ENCODE peak calls at places on chromosomes 5 and 9, in four cellular contexts. F, M, S and U are unnamed samples.

GRCh38 chr5:174157048-174157447 is 111.5 kb downstream of the NSG2 start:
- DNase-seq in M (no peak), S (no peak), F (no peak), U (no peak)

GRCh38 chr5:123914333-123914732 is 402.4 kb downstream of the CSNK1G3 start:
- DNase-seq in S (no peak), M (no peak), F (no peak), U (no peak)

GRCh38 chr5:141186897-141187512 is at the start of gene PCDHB9:
- DNase-seq in F (peak; percentile 42), S (peak; percentile 59), M (peak; percentile 8), U (peak; percentile 56)

GRCh38 chr9:36144322-36145206 is 8.0 kb downstream of the GLIPR2 start:
- DNase-seq in F (no peak), S (no peak), M (no peak), U (no peak)

GRCh38 chr9:5389109-5389732 is 48.5 kb downstream of the PLGRKT start:
- DNase-seq in M (peak; percentile 82), F (peak; percentile 42), S (peak; percentile 81), U (peak; percentile 95)

GRCh38 chr5:9546973-9547947 is 1.4 kb upstream of the SEMA5A start:
- DNase-seq in S (peak; percentile 56), F (no peak), M (peak; percentile 83), U (peak; percentile 77)

GRCh38 chr9:137305788-137306545 is 3.9 kb upstream of the NRARP start:
- DNase-seq in S (no peak), F (no peak), M (no peak), U (no peak)

GRCh38 chr5:52682492-52682891 is 105.2 kb upstream of the ITGA1 start:
- DNase-seq in M (no peak), F (no peak), S (no peak), U (no peak)

GRCh38 chr5:83815661-83816060 is 95.0 kb upstream of the HAPLN1 start:
- DNase-seq in M (no peak), S (no peak), F (no peak), U (no peak)

GRCh38 chr9:4569101-4569500 is 78.8 kb downstream of the SLC1A1 start:
- DNase-seq in M (peak; percentile 59), F (no peak), S (no peak), U (no peak)

GRCh38 chr9:7988644-7989280 is 189.2 kb upstream of the DMAC1 start:
- DNase-seq in M (no peak), F (no peak), S (no peak), U (no peak)

GRCh38 chr5:59066367-59067163 is 483.7 kb downstream of the RAB3C start:
- DNase-seq in S (no peak), F (no peak), M (no peak), U (peak; percentile 38)

GRCh38 chr9:4305065-4305481 is 5.2 kb upstream of the GLIS3 start:
- DNase-seq in S (no peak), M (no peak), F (no peak), U (no peak)

GRCh38 chr9:119224431-119224830 is 144.8 kb downstream of the BRINP1 start:
- DNase-seq in S (no peak), F (no peak), M (no peak), U (no peak)

GRCh38 chr5:113218906-113219517 is 215.8 kb downstream of the TSSK1B start:
- DNase-seq in F (no peak), S (no peak), M (no peak), U (no peak)

GRCh38 chr5:176134529-176135223 is 103.5 kb upstream of the SIMC1 start:
- DNase-seq in S (no peak), M (no peak), F (no peak), U (no peak)

GRCh38 chr5:84242286-84242685 is 142.4 kb downstream of the EDIL3 start:
- DNase-seq in F (no peak), S (peak; percentile 8), M (peak; percentile 34), U (peak; percentile 32)

GRCh38 chr5:36944607-36945225 is 68.1 kb downstream of the NIPBL start:
- DNase-seq in F (no peak), S (no peak), M (peak; percentile 78), U (peak; percentile 63)

GRCh38 chr9:96344458-96345180 is 38.9 kb downstream of the SLC35D2 start:
- DNase-seq in F (no peak), M (peak; percentile 85), S (peak; percentile 93), U (peak; percentile 93)

GRCh38 chr5:17860660-17861315 is 226.5 kb downstream of the TAF11L14 start:
- DNase-seq in F (no peak), S (no peak), M (no peak), U (no peak)

GRCh38 chr5:134101686-134102439 is 12.6 kb upstream of the TCF7 start:
- DNase-seq in S (peak; percentile 33), F (peak; percentile 83), M (no peak), U (peak; percentile 28)

GRCh38 chr5:134124289-134125194 is 10.1 kb downstream of the TCF7 start:
- DNase-seq in S (peak; percentile 96), M (no peak), F (no peak), U (peak; percentile 97)

GRCh38 chr5:94276056-94276455 is 342.3 kb downstream of the KIAA0825 start:
- DNase-seq in M (no peak), F (no peak), S (no peak), U (no peak)

GRCh38 chr9:131704988-131705387 is 34.9 kb downstream of the RAPGEF1 start:
- DNase-seq in S (no peak), F (no peak), M (no peak), U (no peak)

GRCh38 chr9:89635816-89636215 is 31.0 kb downstream of the GADD45G start:
- DNase-seq in M (no peak), S (peak; percentile 91), F (no peak), U (peak; percentile 87)

GRCh38 chr5:154986151-154986550 is 27.4 kb upstream of the KIF4B start:
- DNase-seq in S (no peak), F (no peak), M (peak; percentile 55), U (no peak)

GRCh38 chr5:94422819-94423218 is 195.6 kb downstream of the KIAA0825 start:
- DNase-seq in S (peak; percentile 56), F (no peak), M (peak; percentile 5), U (peak; percentile 65)

GRCh38 chr5:120512068-120512467 is 48.0 kb downstream of the PRR16 start:
- DNase-seq in F (no peak), S (no peak), M (no peak), U (no peak)

GRCh38 chr9:105331160-105331559 is 86.7 kb downstream of the SLC44A1 start:
- DNase-seq in S (no peak), M (no peak), F (no peak), U (no peak)